ENCODE peak calls at places on chromosomes 6 and 20, in five cellular contexts. One of them, this sample, is unnamed. For H3K36me3, the result is how much of the 10 kb centered on the place peaks cover.

GRCh38 chr20:3270051-3270450 is 31.1 kb upstream of the SLC4A11 start:
- DNase-seq in CD8-positive, alpha-beta memory T cell: no peak
- DNase-seq in left lung: no peak
- DNase-seq in psoas muscle: no peak
- DNase-seq in CD4-positive, alpha-beta memory T cell: no peak
- DNase-seq in this sample: no peak

GRCh38 chr6:152170313-152170701 is 362.8 kb downstream of the ESR1 start:
- DNase-seq in CD8-positive, alpha-beta memory T cell: no peak
- DNase-seq in left lung: no peak
- DNase-seq in psoas muscle: no peak
- DNase-seq in CD4-positive, alpha-beta memory T cell: no peak
- DNase-seq in this sample: no peak

GRCh38 chr20:56247954-56248782 is at the start of gene MC3R:
- DNase-seq in CD8-positive, alpha-beta memory T cell: peak
- DNase-seq in left lung: no peak
- DNase-seq in psoas muscle: no peak
- DNase-seq in CD4-positive, alpha-beta memory T cell: peak
- DNase-seq in this sample: peak

GRCh38 chr20:22861231-22861980 is 173.7 kb upstream of the SSTR4 start:
- DNase-seq in CD8-positive, alpha-beta memory T cell: no peak
- DNase-seq in left lung: no peak
- DNase-seq in psoas muscle: no peak
- DNase-seq in CD4-positive, alpha-beta memory T cell: no peak
- DNase-seq in this sample: no peak

GRCh38 chr6:69090132-69090531 is 455.1 kb downstream of the ADGRB3 start:
- DNase-seq in CD8-positive, alpha-beta memory T cell: no peak
- DNase-seq in left lung: no peak
- DNase-seq in psoas muscle: no peak
- DNase-seq in CD4-positive, alpha-beta memory T cell: no peak
- DNase-seq in this sample: no peak

GRCh38 chr6:19535351-19535750 is 301.8 kb upstream of the ID4 start:
- DNase-seq in CD8-positive, alpha-beta memory T cell: no peak
- DNase-seq in left lung: no peak
- DNase-seq in psoas muscle: no peak
- DNase-seq in CD4-positive, alpha-beta memory T cell: no peak
- DNase-seq in this sample: no peak

GRCh38 chr6:80969439-80969838 is 783.0 kb downstream of the TENT5A start:
- DNase-seq in CD8-positive, alpha-beta memory T cell: no peak
- DNase-seq in left lung: no peak
- DNase-seq in psoas muscle: no peak
- DNase-seq in CD4-positive, alpha-beta memory T cell: no peak
- DNase-seq in this sample: no peak

GRCh38 chr6:4485735-4486134 is 290.5 kb upstream of the CDYL start:
- DNase-seq in CD8-positive, alpha-beta memory T cell: no peak
- DNase-seq in left lung: no peak
- DNase-seq in psoas muscle: no peak
- DNase-seq in CD4-positive, alpha-beta memory T cell: no peak
- DNase-seq in this sample: no peak

GRCh38 chr6:12288844-12289654 is 1.1 kb upstream of the EDN1 start:
- DNase-seq in CD8-positive, alpha-beta memory T cell: no peak
- DNase-seq in left lung: peak
- DNase-seq in psoas muscle: no peak
- DNase-seq in CD4-positive, alpha-beta memory T cell: peak
- DNase-seq in this sample: no peak

GRCh38 chr20:43691928-43692524 is 25.1 kb downstream of the MYBL2 start:
- DNase-seq in CD8-positive, alpha-beta memory T cell: peak
- DNase-seq in left lung: no peak
- DNase-seq in psoas muscle: no peak
- DNase-seq in CD4-positive, alpha-beta memory T cell: peak
- DNase-seq in this sample: peak

GRCh38 chr20:8790442-8791074 is 278.3 kb upstream of the PLCB4 start:
- DNase-seq in CD8-positive, alpha-beta memory T cell: no peak
- DNase-seq in left lung: no peak
- DNase-seq in psoas muscle: no peak
- DNase-seq in CD4-positive, alpha-beta memory T cell: no peak
- DNase-seq in this sample: no peak

GRCh38 chr6:33427585-33428218 is 7.8 kb downstream of the SYNGAP1 start:
- DNase-seq in CD8-positive, alpha-beta memory T cell: peak
- DNase-seq in left lung: peak
- DNase-seq in psoas muscle: peak
- DNase-seq in CD4-positive, alpha-beta memory T cell: peak
- DNase-seq in this sample: peak

GRCh38 chr20:58690851-58691250 is 1.7 kb upstream of the NPEPL1 start:
- DNase-seq in CD8-positive, alpha-beta memory T cell: no peak
- DNase-seq in left lung: no peak
- DNase-seq in psoas muscle: no peak
- DNase-seq in CD4-positive, alpha-beta memory T cell: no peak
- DNase-seq in this sample: no peak

GRCh38 chr6:32081168-32081624 is 27.9 kb downstream of the TNXB start:
- DNase-seq in CD8-positive, alpha-beta memory T cell: no peak
- DNase-seq in left lung: peak
- DNase-seq in psoas muscle: peak
- DNase-seq in CD4-positive, alpha-beta memory T cell: no peak
- DNase-seq in this sample: no peak

GRCh38 chr6:168188310-168188973 is 109.4 kb upstream of the FRMD1 start:
- DNase-seq in CD8-positive, alpha-beta memory T cell: no peak
- DNase-seq in left lung: no peak
- DNase-seq in psoas muscle: no peak
- DNase-seq in CD4-positive, alpha-beta memory T cell: no peak
- DNase-seq in this sample: no peak

GRCh38 chr20:8853805-8854338 is 215.0 kb upstream of the PLCB4 start:
- DNase-seq in CD8-positive, alpha-beta memory T cell: no peak
- DNase-seq in left lung: no peak
- DNase-seq in psoas muscle: no peak
- DNase-seq in CD4-positive, alpha-beta memory T cell: peak
- DNase-seq in this sample: peak

GRCh38 chr6:158467923-158468322 is 92.0 kb upstream of the TMEM181 start:
- DNase-seq in CD8-positive, alpha-beta memory T cell: no peak
- DNase-seq in left lung: no peak
- DNase-seq in psoas muscle: no peak
- DNase-seq in CD4-positive, alpha-beta memory T cell: no peak
- DNase-seq in this sample: no peak

GRCh38 chr20:54362283-54362682 is 113.1 kb upstream of the DOK5 start:
- DNase-seq in CD8-positive, alpha-beta memory T cell: no peak
- DNase-seq in left lung: no peak
- DNase-seq in psoas muscle: no peak
- DNase-seq in CD4-positive, alpha-beta memory T cell: no peak
- DNase-seq in this sample: no peak

GRCh38 chr20:42179768-42180167 is 561.6 kb upstream of the CHD6 start:
- DNase-seq in CD8-positive, alpha-beta memory T cell: no peak
- DNase-seq in left lung: no peak
- DNase-seq in psoas muscle: no peak
- DNase-seq in CD4-positive, alpha-beta memory T cell: no peak
- DNase-seq in this sample: no peak

GRCh38 chr6:81753709-81754678 is 1.5 kb upstream of the TENT5A start:
- DNase-seq in CD8-positive, alpha-beta memory T cell: peak
- DNase-seq in left lung: peak
- DNase-seq in psoas muscle: peak
- DNase-seq in CD4-positive, alpha-beta memory T cell: peak
- DNase-seq in this sample: peak

GRCh38 chr20:13034115-13034514 is 25.3 kb downstream of the SPTLC3 start:
- DNase-seq in CD8-positive, alpha-beta memory T cell: no peak
- DNase-seq in left lung: no peak
- DNase-seq in psoas muscle: no peak
- DNase-seq in CD4-positive, alpha-beta memory T cell: no peak
- DNase-seq in this sample: no peak

GRCh38 chr6:139373154-139373927 is 1.1 kb downstream of the CITED2 start:
- DNase-seq in CD8-positive, alpha-beta memory T cell: peak
- DNase-seq in left lung: peak
- DNase-seq in psoas muscle: peak
- DNase-seq in CD4-positive, alpha-beta memory T cell: peak
- DNase-seq in this sample: peak

GRCh38 chr6:6960571-6961251 is 147.1 kb upstream of the RREB1 start:
- DNase-seq in CD8-positive, alpha-beta memory T cell: no peak
- DNase-seq in left lung: no peak
- DNase-seq in psoas muscle: no peak
- DNase-seq in CD4-positive, alpha-beta memory T cell: no peak
- DNase-seq in this sample: no peak

GRCh38 chr6:154651656-154652055 is 81.6 kb upstream of the SCAF8 start:
- DNase-seq in CD8-positive, alpha-beta memory T cell: no peak
- DNase-seq in left lung: no peak
- DNase-seq in psoas muscle: no peak
- DNase-seq in CD4-positive, alpha-beta memory T cell: no peak
- DNase-seq in this sample: no peak

GRCh38 chr20:47205577-47206123 is 150.8 kb downstream of the ZMYND8 start:
- DNase-seq in CD8-positive, alpha-beta memory T cell: no peak
- DNase-seq in left lung: peak
- DNase-seq in psoas muscle: peak
- DNase-seq in CD4-positive, alpha-beta memory T cell: no peak
- DNase-seq in this sample: peak

GRCh38 chr20:12207875-12208274 is 290.2 kb downstream of the BTBD3 start:
- DNase-seq in CD8-positive, alpha-beta memory T cell: no peak
- DNase-seq in left lung: no peak
- DNase-seq in psoas muscle: no peak
- DNase-seq in CD4-positive, alpha-beta memory T cell: no peak
- DNase-seq in this sample: no peak

GRCh38 chr6:97586344-97586743 is 303.3 kb upstream of the MMS22L start:
- DNase-seq in CD8-positive, alpha-beta memory T cell: no peak
- DNase-seq in left lung: no peak
- DNase-seq in psoas muscle: no peak
- DNase-seq in CD4-positive, alpha-beta memory T cell: no peak
- DNase-seq in this sample: no peak

GRCh38 chr6:17226269-17226668 is 54.9 kb upstream of the RBM24 start:
- DNase-seq in CD8-positive, alpha-beta memory T cell: no peak
- DNase-seq in left lung: no peak
- DNase-seq in psoas muscle: no peak
- DNase-seq in CD4-positive, alpha-beta memory T cell: no peak
- DNase-seq in this sample: no peak

GRCh38 chr6:139860193-139860592 is 485.7 kb upstream of the CITED2 start:
- DNase-seq in CD8-positive, alpha-beta memory T cell: no peak
- DNase-seq in left lung: no peak
- DNase-seq in psoas muscle: no peak
- DNase-seq in CD4-positive, alpha-beta memory T cell: no peak
- DNase-seq in this sample: no peak

GRCh38 chr6:41901882-41902519 is 6.8 kb upstream of the USP49 start:
- DNase-seq in CD8-positive, alpha-beta memory T cell: peak
- DNase-seq in left lung: no peak
- DNase-seq in psoas muscle: no peak
- DNase-seq in CD4-positive, alpha-beta memory T cell: peak
- DNase-seq in this sample: peak

GRCh38 chr20:5888051-5888450 is 62.3 kb downstream of the TRMT6 start:
- DNase-seq in CD8-positive, alpha-beta memory T cell: no peak
- DNase-seq in left lung: no peak
- DNase-seq in psoas muscle: no peak
- DNase-seq in CD4-positive, alpha-beta memory T cell: no peak
- DNase-seq in this sample: no peak

GRCh38 chr6:6218246-6219085 is 102.0 kb downstream of the F13A1 start:
- DNase-seq in CD8-positive, alpha-beta memory T cell: no peak
- DNase-seq in left lung: no peak
- DNase-seq in psoas muscle: peak
- DNase-seq in CD4-positive, alpha-beta memory T cell: no peak
- DNase-seq in this sample: no peak

GRCh38 chr6:133887478-133887877 is 1.4 kb upstream of the TCF21 start:
- DNase-seq in CD8-positive, alpha-beta memory T cell: no peak
- DNase-seq in left lung: no peak
- DNase-seq in psoas muscle: no peak
- DNase-seq in CD4-positive, alpha-beta memory T cell: no peak
- DNase-seq in this sample: no peak

GRCh38 chr6:167710521-167710920 is 116.2 kb upstream of the AFDN start:
- DNase-seq in CD8-positive, alpha-beta memory T cell: no peak
- DNase-seq in left lung: no peak
- DNase-seq in psoas muscle: no peak
- DNase-seq in CD4-positive, alpha-beta memory T cell: no peak
- DNase-seq in this sample: no peak

GRCh38 chr6:44078795-44079671 is 48.2 kb downstream of the MRPL14 start:
- DNase-seq in CD8-positive, alpha-beta memory T cell: peak
- DNase-seq in left lung: peak
- DNase-seq in psoas muscle: peak
- DNase-seq in CD4-positive, alpha-beta memory T cell: peak
- DNase-seq in this sample: peak

GRCh38 chr6:39327516-39327915 is 5.0 kb upstream of the KCNK16 start:
- DNase-seq in CD8-positive, alpha-beta memory T cell: no peak
- DNase-seq in left lung: no peak
- DNase-seq in psoas muscle: no peak
- DNase-seq in CD4-positive, alpha-beta memory T cell: no peak
- DNase-seq in this sample: no peak

GRCh38 chr6:113719545-113719944 is 137.6 kb upstream of the MARCKS start:
- DNase-seq in CD8-positive, alpha-beta memory T cell: no peak
- DNase-seq in left lung: no peak
- DNase-seq in psoas muscle: no peak
- DNase-seq in CD4-positive, alpha-beta memory T cell: no peak
- DNase-seq in this sample: no peak

GRCh38 chr20:58718729-58719128 is 26.1 kb downstream of the NPEPL1 start:
- DNase-seq in CD8-positive, alpha-beta memory T cell: no peak
- DNase-seq in left lung: peak
- DNase-seq in psoas muscle: peak
- DNase-seq in CD4-positive, alpha-beta memory T cell: no peak
- DNase-seq in this sample: no peak

GRCh38 chr20:62123450-62124118 is 1.3 kb downstream of the LSM14B start:
- DNase-seq in CD8-positive, alpha-beta memory T cell: no peak
- DNase-seq in left lung: no peak
- DNase-seq in psoas muscle: no peak
- DNase-seq in CD4-positive, alpha-beta memory T cell: no peak
- DNase-seq in this sample: no peak
- H3K36me3 ChIP-seq in CD8-positive, alpha-beta memory T cell: under half
- H3K36me3 ChIP-seq in left lung: under half
- H3K36me3 ChIP-seq in psoas muscle: under half
- H3K36me3 ChIP-seq in CD4-positive, alpha-beta memory T cell: under half
- H3K36me3 ChIP-seq in this sample: under half

GRCh38 chr6:35016417-35017221 is 124.5 kb downstream of the TCP11 start:
- DNase-seq in CD8-positive, alpha-beta memory T cell: no peak
- DNase-seq in left lung: no peak
- DNase-seq in psoas muscle: peak
- DNase-seq in CD4-positive, alpha-beta memory T cell: no peak
- DNase-seq in this sample: no peak
- H3K4me3 ChIP-seq in CD8-positive, alpha-beta memory T cell: no peak
- H3K4me3 ChIP-seq in left lung: peak
- H3K4me3 ChIP-seq in psoas muscle: peak
- H3K4me3 ChIP-seq in CD4-positive, alpha-beta memory T cell: no peak
- H3K4me3 ChIP-seq in this sample: no peak

DNA sequence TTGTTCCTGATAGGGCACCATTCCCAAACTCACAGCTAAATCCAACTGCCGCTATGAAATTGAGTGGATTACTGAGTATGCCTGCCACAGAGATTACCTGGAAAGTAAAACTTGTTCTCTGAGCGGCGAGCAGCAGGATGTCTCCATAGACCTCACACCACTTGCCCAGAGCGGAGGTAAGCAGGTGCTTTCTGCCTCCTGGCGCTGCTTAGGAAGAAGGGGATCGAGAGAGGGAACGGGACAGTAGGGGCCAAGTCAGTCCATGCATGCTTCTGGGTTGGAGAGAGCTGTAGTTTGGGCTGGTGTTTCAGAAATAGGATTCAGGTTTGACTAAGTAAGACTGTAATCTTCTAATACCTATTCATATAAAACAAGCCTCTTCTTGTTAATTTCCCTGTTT is 63.7 kb downstream of the IGF2R start:
- DNase-seq in CD8-positive, alpha-beta memory T cell: no peak
- DNase-seq in left lung: no peak
- DNase-seq in psoas muscle: no peak
- DNase-seq in CD4-positive, alpha-beta memory T cell: no peak
- DNase-seq in this sample: no peak
- H3K36me3 ChIP-seq in CD8-positive, alpha-beta memory T cell: under half
- H3K36me3 ChIP-seq in left lung: half or more
- H3K36me3 ChIP-seq in psoas muscle: under half
- H3K36me3 ChIP-seq in CD4-positive, alpha-beta memory T cell: half or more
- H3K36me3 ChIP-seq in this sample: under half

GRCh38 chr6:27592481-27593199 is 119.7 kb upstream of the ZNF184 start:
- DNase-seq in CD8-positive, alpha-beta memory T cell: no peak
- DNase-seq in left lung: no peak
- DNase-seq in psoas muscle: no peak
- DNase-seq in CD4-positive, alpha-beta memory T cell: peak
- DNase-seq in this sample: no peak
- H3K4me3 ChIP-seq in CD8-positive, alpha-beta memory T cell: no peak
- H3K4me3 ChIP-seq in left lung: no peak
- H3K4me3 ChIP-seq in psoas muscle: peak
- H3K4me3 ChIP-seq in CD4-positive, alpha-beta memory T cell: no peak
- H3K4me3 ChIP-seq in this sample: no peak